ENCODE peak calls at places on chromosomes 2 and 18, in nine cellular contexts. D, Q, S, J, V, K, I, G and M are unnamed samples.

GRCh38 chr2:42286268-42286946 is 74.6 kb downstream of the COX7A2L start:
- DNase-seq in V (no peak), I (no peak), D (no peak), K (no peak), S (no peak), J (no peak), G (no peak), Q (no peak), M (no peak)

GRCh38 chr2:160221391-160222276 is 21.6 kb upstream of the ITGB6 start:
- DNase-seq in J (no peak), G (no peak), Q (peak; percentile 86), K (peak; percentile 46), I (no peak), V (no peak), S (peak; percentile 85), D (peak; percentile 79), M (no peak)

GRCh38 chr2:120641366-120641771 is 94.3 kb upstream of the GLI2 start:
- DNase-seq in D (no peak), V (no peak), J (no peak), G (no peak), S (no peak), I (no peak), K (no peak), Q (peak; percentile 13), M (no peak)

GRCh38 chr2:84838434-84839145 is 42.3 kb downstream of the TRABD2A start:
- DNase-seq in G (no peak), V (no peak), S (no peak), I (no peak), K (no peak), D (no peak), Q (no peak), J (no peak), M (no peak)

GRCh38 chr2:8146329-8147048 is 535.4 kb upstream of the ID2 start:
- DNase-seq in J (peak; percentile 81), I (no peak), G (no peak), D (no peak), V (peak; percentile 42), K (no peak), S (peak; percentile 50), Q (no peak), M (no peak)

GRCh38 chr2:120346667-120347358 is 877 bp downstream of the INHBB start:
- DNase-seq in Q (no peak), J (peak; percentile 23), D (no peak), I (no peak), G (no peak), V (peak; percentile 30), S (no peak), K (peak; percentile 16), M (peak; percentile 40)

GRCh38 chr2:229921101-229921891 is 513 bp downstream of the TRIP12 start:
- DNase-seq in D (peak; percentile 68), K (peak; percentile 71), V (peak; percentile 60), G (peak; percentile 73), I (peak; percentile 42), S (peak; percentile 58), Q (peak; percentile 40), J (peak; percentile 33), M (peak; percentile 66)

GRCh38 chr18:57437433-57437781 is 2.2 kb downstream of the ONECUT2 start:
- DNase-seq in I (no peak), G (no peak), J (peak; percentile 35), V (peak; percentile 7), D (no peak), Q (no peak), S (no peak), K (no peak), M (no peak)

GRCh38 chr2:120703330-120703994 is 32.2 kb upstream of the GLI2 start:
- DNase-seq in K (no peak), Q (no peak), D (no peak), V (no peak), I (no peak), G (no peak), S (no peak), J (no peak), M (no peak)

GRCh38 chr18:9333441-9334350 is 877 bp upstream of the TWSG1 start:
- DNase-seq in I (peak; percentile 5), G (no peak), K (no peak), V (no peak), J (no peak), S (no peak), Q (peak; percentile 50), D (no peak), M (no peak)

GRCh38 chr2:72898263-72898906 is 11.2 kb downstream of the SPR start:
- DNase-seq in Q (no peak), V (no peak), S (no peak), J (no peak), G (no peak), I (no peak), K (no peak), D (no peak), M (no peak)

GRCh38 chr2:209823484-209823883 is 51.9 kb downstream of the UNC80 start:
- DNase-seq in S (no peak), Q (no peak), V (no peak), D (no peak), J (no peak), K (no peak), G (no peak), I (no peak), M (no peak)

GRCh38 chr2:136670-137069 is 90.4 kb upstream of the FAM110C start:
- DNase-seq in I (no peak), V (no peak), Q (no peak), S (no peak), D (no peak), K (no peak), G (no peak), J (no peak), M (no peak)

GRCh38 chr2:48531141-48531648 is 1.2 kb downstream of the STON1 start:
- DNase-seq in I (no peak), S (peak; percentile 33), G (no peak), V (peak; percentile 19), Q (no peak), K (peak; percentile 76), D (peak; percentile 56), J (no peak), M (peak; percentile 33)

GRCh38 chr2:201980389-201980821 is 53.2 kb upstream of the FZD7 start:
- DNase-seq in J (no peak), Q (no peak), V (no peak), D (no peak), I (no peak), K (no peak), G (no peak), S (no peak), M (peak; percentile 32)

GRCh38 chr18:42649636-42650035 is 465.8 kb downstream of the RIT2 start:
- DNase-seq in Q (no peak), S (peak; percentile 65), V (no peak), I (no peak), D (no peak), K (no peak), G (no peak), J (no peak), M (no peak)

GRCh38 chr2:50746526-50746925 is 285.4 kb downstream of the NRXN1 start:
- DNase-seq in D (no peak), G (no peak), Q (no peak), J (no peak), S (no peak), I (no peak), V (peak; percentile 31), K (no peak), M (no peak)

GRCh38 chr2:127143851-127144782 is 37.2 kb upstream of the BIN1 start:
- DNase-seq in S (no peak), K (no peak), Q (no peak), I (no peak), V (no peak), J (no peak), G (no peak), D (no peak), M (peak; percentile 48)

GRCh38 chr2:134549104-134549503 is 169.7 kb downstream of the TMEM163 start:
- DNase-seq in G (no peak), I (no peak), J (no peak), K (no peak), Q (no peak), V (no peak), S (no peak), D (peak; percentile 41), M (no peak)

GRCh38 chr18:68667121-68667520 is 47.8 kb downstream of the TMX3 start:
- DNase-seq in J (no peak), I (no peak), K (no peak), Q (no peak), D (no peak), V (no peak), G (no peak), S (no peak), M (no peak)

GRCh38 chr2:241225983-241226382 is 37.5 kb downstream of the ANO7 start:
- DNase-seq in K (no peak), V (no peak), J (no peak), D (no peak), Q (no peak), S (no peak), I (no peak), G (no peak), M (no peak)